ENCODE peak calls at places on chromosomes 7 and 10, in eight cellular contexts. One of them, this sample, is unnamed.

GRCh38 chr10:62268399-62269076 is at the start of gene RTKN2:
- DNase-seq in globus pallidus: peak
- DNase-seq in hypothalamus: peak
- DNase-seq in germinal center: peak
- DNase-seq in Caki2: peak
- DNase-seq in RPMI8226: peak
- DNase-seq in HT1080: peak
- DNase-seq in activated CD4-positive, alpha-beta T cell treated with anti-CD3 and anti-CD28 coated beads, Interleukin-2, amount 50 U/mL, for 48 hours: peak
- DNase-seq in this sample: peak

GRCh38 chr7:134395604-134396003 is 63.3 kb downstream of the AKR1B1 start:
- DNase-seq in globus pallidus: no peak
- DNase-seq in hypothalamus: no peak
- DNase-seq in germinal center: no peak
- DNase-seq in Caki2: no peak
- DNase-seq in RPMI8226: no peak
- DNase-seq in HT1080: no peak
- DNase-seq in activated CD4-positive, alpha-beta T cell treated with anti-CD3 and anti-CD28 coated beads, Interleukin-2, amount 50 U/mL, for 48 hours: no peak
- DNase-seq in this sample: no peak

GRCh38 chr7:91264924-91265681 is 870 bp downstream of the FZD1 start:
- DNase-seq in globus pallidus: peak
- DNase-seq in hypothalamus: peak
- DNase-seq in germinal center: peak
- DNase-seq in Caki2: peak
- DNase-seq in RPMI8226: peak
- DNase-seq in HT1080: peak
- DNase-seq in activated CD4-positive, alpha-beta T cell treated with anti-CD3 and anti-CD28 coated beads, Interleukin-2, amount 50 U/mL, for 48 hours: peak
- DNase-seq in this sample: peak

GRCh38 chr10:110008518-110009339 is 945 bp downstream of the ADD3 start:
- DNase-seq in globus pallidus: no peak
- DNase-seq in hypothalamus: peak
- DNase-seq in germinal center: peak
- DNase-seq in Caki2: peak
- DNase-seq in RPMI8226: peak
- DNase-seq in HT1080: peak
- DNase-seq in activated CD4-positive, alpha-beta T cell treated with anti-CD3 and anti-CD28 coated beads, Interleukin-2, amount 50 U/mL, for 48 hours: peak
- DNase-seq in this sample: peak

GRCh38 chr10:5622586-5622985 is 43.8 kb downstream of the ASB13 start:
- DNase-seq in globus pallidus: no peak
- DNase-seq in hypothalamus: no peak
- DNase-seq in germinal center: no peak
- DNase-seq in Caki2: no peak
- DNase-seq in RPMI8226: no peak
- DNase-seq in HT1080: no peak
- DNase-seq in activated CD4-positive, alpha-beta T cell treated with anti-CD3 and anti-CD28 coated beads, Interleukin-2, amount 50 U/mL, for 48 hours: no peak
- DNase-seq in this sample: no peak

GRCh38 chr7:26397326-26397725 is 105.7 kb downstream of the SNX10 start:
- DNase-seq in globus pallidus: peak
- DNase-seq in hypothalamus: peak
- DNase-seq in germinal center: no peak
- DNase-seq in Caki2: no peak
- DNase-seq in RPMI8226: no peak
- DNase-seq in HT1080: no peak
- DNase-seq in activated CD4-positive, alpha-beta T cell treated with anti-CD3 and anti-CD28 coated beads, Interleukin-2, amount 50 U/mL, for 48 hours: no peak
- DNase-seq in this sample: no peak

GRCh38 chr10:35487336-35488034 is 117.7 kb upstream of the GJD4 start:
- DNase-seq in globus pallidus: no peak
- DNase-seq in hypothalamus: no peak
- DNase-seq in germinal center: no peak
- DNase-seq in Caki2: no peak
- DNase-seq in RPMI8226: no peak
- DNase-seq in HT1080: no peak
- DNase-seq in activated CD4-positive, alpha-beta T cell treated with anti-CD3 and anti-CD28 coated beads, Interleukin-2, amount 50 U/mL, for 48 hours: no peak
- DNase-seq in this sample: no peak

GRCh38 chr10:28179490-28180099 is 123.3 kb downstream of the MPP7 start:
- DNase-seq in globus pallidus: peak
- DNase-seq in hypothalamus: no peak
- DNase-seq in germinal center: peak
- DNase-seq in Caki2: peak
- DNase-seq in RPMI8226: peak
- DNase-seq in HT1080: peak
- DNase-seq in activated CD4-positive, alpha-beta T cell treated with anti-CD3 and anti-CD28 coated beads, Interleukin-2, amount 50 U/mL, for 48 hours: no peak
- DNase-seq in this sample: peak

GRCh38 chr7:157603716-157604115 is 266.9 kb downstream of the DNAJB6 start:
- DNase-seq in globus pallidus: no peak
- DNase-seq in hypothalamus: no peak
- DNase-seq in germinal center: no peak
- DNase-seq in Caki2: no peak
- DNase-seq in RPMI8226: no peak
- DNase-seq in HT1080: no peak
- DNase-seq in activated CD4-positive, alpha-beta T cell treated with anti-CD3 and anti-CD28 coated beads, Interleukin-2, amount 50 U/mL, for 48 hours: no peak
- DNase-seq in this sample: no peak

GRCh38 chr10:95729323-95730055 is 26.5 kb upstream of the ENTPD1 start:
- DNase-seq in globus pallidus: no peak
- DNase-seq in hypothalamus: no peak
- DNase-seq in germinal center: no peak
- DNase-seq in Caki2: no peak
- DNase-seq in RPMI8226: no peak
- DNase-seq in HT1080: no peak
- DNase-seq in activated CD4-positive, alpha-beta T cell treated with anti-CD3 and anti-CD28 coated beads, Interleukin-2, amount 50 U/mL, for 48 hours: no peak
- DNase-seq in this sample: no peak

GRCh38 chr10:130179640-130180039 is 43.4 kb downstream of the GLRX3 start:
- DNase-seq in globus pallidus: peak
- DNase-seq in hypothalamus: peak
- DNase-seq in germinal center: no peak
- DNase-seq in Caki2: peak
- DNase-seq in RPMI8226: peak
- DNase-seq in HT1080: peak
- DNase-seq in activated CD4-positive, alpha-beta T cell treated with anti-CD3 and anti-CD28 coated beads, Interleukin-2, amount 50 U/mL, for 48 hours: peak
- DNase-seq in this sample: peak

GRCh38 chr10:99924856-99925255 is 84.9 kb downstream of the DNMBP start:
- DNase-seq in globus pallidus: no peak
- DNase-seq in hypothalamus: no peak
- DNase-seq in germinal center: no peak
- DNase-seq in Caki2: no peak
- DNase-seq in RPMI8226: no peak
- DNase-seq in HT1080: no peak
- DNase-seq in activated CD4-positive, alpha-beta T cell treated with anti-CD3 and anti-CD28 coated beads, Interleukin-2, amount 50 U/mL, for 48 hours: no peak
- DNase-seq in this sample: no peak